ENCODE peak calls at places on chromosomes 12 and 14, in seven cellular contexts. One of them, this sample, is unnamed.

GRCh38 chr12:76637807-76638206 is 78.2 kb upstream of the OSBPL8 start:
- DNase-seq in HCT116: no peak
- DNase-seq in Panc1: no peak
- DNase-seq in H1: no peak
- DNase-seq in K562: no peak
- DNase-seq in HepG2: no peak
- DNase-seq in GM12878: no peak
- DNase-seq in this sample: no peak

GRCh38 chr14:23364604-23365352 is at the start of gene EFS:
- DNase-seq in HCT116: no peak
- DNase-seq in Panc1: no peak
- DNase-seq in H1: no peak
- DNase-seq in K562: no peak
- DNase-seq in HepG2: no peak
- DNase-seq in GM12878: no peak
- DNase-seq in this sample: peak

GRCh38 chr12:31238764-31239387 is 87.1 kb downstream of the SINHCAF start:
- DNase-seq in HCT116: peak
- DNase-seq in Panc1: no peak
- DNase-seq in H1: no peak
- DNase-seq in K562: peak
- DNase-seq in HepG2: peak
- DNase-seq in GM12878: peak
- DNase-seq in this sample: peak

GRCh38 chr14:31990959-31991541 is 86.1 kb upstream of the ARHGAP5 start:
- DNase-seq in HCT116: no peak
- DNase-seq in Panc1: no peak
- DNase-seq in H1: no peak
- DNase-seq in K562: no peak
- DNase-seq in HepG2: peak
- DNase-seq in GM12878: no peak
- DNase-seq in this sample: no peak

GRCh38 chr14:96965885-96966595 is 168.9 kb downstream of the VRK1 start:
- DNase-seq in HCT116: no peak
- DNase-seq in Panc1: no peak
- DNase-seq in H1: no peak
- DNase-seq in K562: no peak
- DNase-seq in HepG2: no peak
- DNase-seq in GM12878: no peak
- DNase-seq in this sample: peak

GRCh38 chr12:91804533-91804932 is 341.1 kb downstream of the BTG1 start:
- DNase-seq in HCT116: peak
- DNase-seq in Panc1: no peak
- DNase-seq in H1: no peak
- DNase-seq in K562: no peak
- DNase-seq in HepG2: no peak
- DNase-seq in GM12878: no peak
- DNase-seq in this sample: no peak

GRCh38 chr12:87253157-87253556 is 776.0 kb downstream of the C12orf50 start:
- DNase-seq in HCT116: no peak
- DNase-seq in Panc1: no peak
- DNase-seq in H1: no peak
- DNase-seq in K562: no peak
- DNase-seq in HepG2: no peak
- DNase-seq in GM12878: no peak
- DNase-seq in this sample: no peak

GRCh38 chr12:106149096-106149784 is 10.5 kb upstream of the NUAK1 start:
- DNase-seq in HCT116: peak
- DNase-seq in Panc1: no peak
- DNase-seq in H1: no peak
- DNase-seq in K562: no peak
- DNase-seq in HepG2: no peak
- DNase-seq in GM12878: no peak
- DNase-seq in this sample: no peak

GRCh38 chr14:63394856-63395255 is 76.1 kb upstream of the GPHB5 start:
- DNase-seq in HCT116: no peak
- DNase-seq in Panc1: no peak
- DNase-seq in H1: no peak
- DNase-seq in K562: no peak
- DNase-seq in HepG2: no peak
- DNase-seq in GM12878: no peak
- DNase-seq in this sample: no peak

GRCh38 chr14:93997933-93998870 is 1.1 kb downstream of the CCDC197 start:
- DNase-seq in HCT116: no peak
- DNase-seq in Panc1: no peak
- DNase-seq in H1: no peak
- DNase-seq in K562: peak
- DNase-seq in HepG2: no peak
- DNase-seq in GM12878: no peak
- DNase-seq in this sample: no peak

GRCh38 chr14:48955857-48956256 is 630.3 kb downstream of the RPS29 start:
- DNase-seq in HCT116: no peak
- DNase-seq in Panc1: no peak
- DNase-seq in H1: no peak
- DNase-seq in K562: no peak
- DNase-seq in HepG2: no peak
- DNase-seq in GM12878: no peak
- DNase-seq in this sample: no peak

GRCh38 chr12:119859241-119859640 is 17.9 kb downstream of the CIT start:
- DNase-seq in HCT116: no peak
- DNase-seq in Panc1: no peak
- DNase-seq in H1: no peak
- DNase-seq in K562: no peak
- DNase-seq in HepG2: no peak
- DNase-seq in GM12878: no peak
- DNase-seq in this sample: no peak

GRCh38 chr12:94553130-94553519 is 93.5 kb upstream of the CEP83 start:
- DNase-seq in HCT116: peak
- DNase-seq in Panc1: no peak
- DNase-seq in H1: no peak
- DNase-seq in K562: no peak
- DNase-seq in HepG2: no peak
- DNase-seq in GM12878: no peak
- DNase-seq in this sample: no peak

GRCh38 chr12:132603240-132604107 is 6.9 kb downstream of the LRCOL1 start:
- DNase-seq in HCT116: no peak
- DNase-seq in Panc1: no peak
- DNase-seq in H1: no peak
- DNase-seq in K562: no peak
- DNase-seq in HepG2: no peak
- DNase-seq in GM12878: no peak
- DNase-seq in this sample: peak

GRCh38 chr12:90484130-90484529 is 470.8 kb downstream of the CCER1 start:
- DNase-seq in HCT116: no peak
- DNase-seq in Panc1: no peak
- DNase-seq in H1: no peak
- DNase-seq in K562: no peak
- DNase-seq in HepG2: no peak
- DNase-seq in GM12878: no peak
- DNase-seq in this sample: no peak

GRCh38 chr12:69502342-69503081 is 32.3 kb downstream of the FRS2 start:
- DNase-seq in HCT116: peak
- DNase-seq in Panc1: peak
- DNase-seq in H1: no peak
- DNase-seq in K562: no peak
- DNase-seq in HepG2: no peak
- DNase-seq in GM12878: no peak
- DNase-seq in this sample: no peak

GRCh38 chr14:105498430-105499255 is 7.6 kb downstream of the TEDC1 start:
- DNase-seq in HCT116: no peak
- DNase-seq in Panc1: no peak
- DNase-seq in H1: no peak
- DNase-seq in K562: no peak
- DNase-seq in HepG2: no peak
- DNase-seq in GM12878: no peak
- DNase-seq in this sample: no peak

GRCh38 chr14:103384450-103385152 is 614 bp upstream of the MARK3 start:
- DNase-seq in HCT116: no peak
- DNase-seq in Panc1: no peak
- DNase-seq in H1: no peak
- DNase-seq in K562: no peak
- DNase-seq in HepG2: no peak
- DNase-seq in GM12878: no peak
- DNase-seq in this sample: no peak

GRCh38 chr12:108560752-108561719 is at the start of gene SART3:
- DNase-seq in HCT116: peak
- DNase-seq in Panc1: peak
- DNase-seq in H1: peak
- DNase-seq in K562: peak
- DNase-seq in HepG2: peak
- DNase-seq in GM12878: peak
- DNase-seq in this sample: peak
- TF ChIP-seq SIN3A in HCT116: no peak
- TF ChIP-seq SIN3A in Panc1: peak
- TF ChIP-seq SIN3A in H1: no peak
- TF ChIP-seq SIN3A in K562: peak
- TF ChIP-seq SIN3A in HepG2: peak
- TF ChIP-seq SIN3A in GM12878: no peak
- TF ChIP-seq SIN3A in this sample: no peak

DNA sequence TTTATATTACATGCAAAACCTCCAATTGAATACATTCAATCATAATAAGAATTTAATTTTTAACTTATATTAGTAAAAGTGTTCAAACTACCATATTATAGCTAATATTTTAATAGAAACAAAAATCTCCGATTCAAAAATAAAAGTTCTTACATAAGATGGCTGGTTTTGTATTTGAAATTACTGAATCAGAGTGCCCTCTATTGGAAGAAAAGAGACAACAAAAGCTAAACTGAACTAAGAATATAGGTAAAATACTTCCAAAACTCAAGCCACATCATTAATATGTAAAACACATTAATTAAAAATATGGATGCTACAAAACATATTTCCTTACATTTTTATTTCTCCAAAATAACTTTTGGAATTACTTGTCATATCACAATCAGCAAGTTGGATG is 120.3 kb downstream of the GARIN6 start:
- DNase-seq in HCT116: peak
- DNase-seq in Panc1: no peak
- DNase-seq in H1: no peak
- DNase-seq in K562: no peak
- DNase-seq in HepG2: no peak
- DNase-seq in GM12878: no peak
- DNase-seq in this sample: no peak
- TF ChIP-seq SIN3A in HCT116: no peak
- TF ChIP-seq SIN3A in Panc1: no peak
- TF ChIP-seq SIN3A in H1: no peak
- TF ChIP-seq SIN3A in K562: no peak
- TF ChIP-seq SIN3A in HepG2: no peak
- TF ChIP-seq SIN3A in GM12878: no peak
- TF ChIP-seq SIN3A in this sample: no peak

DNA sequence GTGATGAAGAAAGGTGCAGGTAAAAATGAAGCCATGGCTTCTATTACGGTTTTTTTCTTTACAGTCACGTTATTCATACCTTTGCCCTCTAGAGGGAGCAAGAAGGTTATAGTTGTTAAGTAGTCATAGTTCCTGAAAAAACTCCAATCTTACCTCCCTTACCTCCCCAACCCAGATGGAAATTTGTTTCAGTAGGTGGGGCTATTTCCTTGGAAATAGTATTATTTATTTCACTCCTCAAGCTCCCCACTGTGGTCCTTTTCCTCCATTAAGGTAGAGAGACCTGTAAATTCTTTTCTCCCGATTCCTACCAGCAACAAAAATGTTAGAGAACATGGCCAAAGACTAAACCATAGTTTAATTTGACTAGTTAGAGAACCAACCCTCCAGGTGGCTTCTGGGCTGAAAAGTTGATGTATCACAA is 43.4 kb downstream of the TMX1 start:
- DNase-seq in HCT116: peak
- DNase-seq in Panc1: peak
- DNase-seq in H1: no peak
- DNase-seq in K562: peak
- DNase-seq in HepG2: peak
- DNase-seq in GM12878: no peak
- DNase-seq in this sample: peak
- TF ChIP-seq SIN3A in HCT116: no peak
- TF ChIP-seq SIN3A in Panc1: no peak
- TF ChIP-seq SIN3A in H1: no peak
- TF ChIP-seq SIN3A in K562: no peak
- TF ChIP-seq SIN3A in HepG2: no peak
- TF ChIP-seq SIN3A in GM12878: no peak
- TF ChIP-seq SIN3A in this sample: no peak

DNA sequence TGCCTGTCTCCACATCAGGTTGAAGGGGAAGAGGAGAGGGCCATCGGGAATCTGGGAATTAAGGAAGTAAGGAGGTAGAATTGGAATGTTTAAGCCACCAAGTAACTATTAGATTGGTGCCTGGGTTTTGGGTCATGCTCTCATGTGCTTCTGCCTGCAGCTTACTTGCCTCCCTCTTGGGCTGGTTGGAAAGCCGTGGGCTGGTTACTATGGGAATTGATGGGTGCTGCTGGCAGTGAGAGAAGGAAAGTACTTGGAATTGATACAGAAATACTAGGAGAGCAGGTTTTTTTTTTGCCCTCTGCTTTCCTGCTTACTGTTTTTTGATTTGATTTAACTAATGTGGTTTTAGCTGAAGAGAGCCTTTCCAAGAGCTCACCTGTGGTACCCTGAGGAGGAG is 493.5 kb upstream of the RGS6 start:
- DNase-seq in HCT116: no peak
- DNase-seq in Panc1: no peak
- DNase-seq in H1: no peak
- DNase-seq in K562: no peak
- DNase-seq in HepG2: no peak
- DNase-seq in GM12878: no peak
- DNase-seq in this sample: no peak
- TF ChIP-seq SIN3A in HCT116: no peak
- TF ChIP-seq SIN3A in Panc1: no peak
- TF ChIP-seq SIN3A in H1: no peak
- TF ChIP-seq SIN3A in K562: no peak
- TF ChIP-seq SIN3A in HepG2: no peak
- TF ChIP-seq SIN3A in GM12878: no peak
- TF ChIP-seq SIN3A in this sample: no peak

GRCh38 chr14:99630202-99630601 is 14.7 kb upstream of the HHIPL1 start:
- DNase-seq in HCT116: peak
- DNase-seq in Panc1: no peak
- DNase-seq in H1: no peak
- DNase-seq in K562: no peak
- DNase-seq in HepG2: no peak
- DNase-seq in GM12878: no peak
- DNase-seq in this sample: no peak
- TF ChIP-seq SIN3A in HCT116: no peak
- TF ChIP-seq SIN3A in Panc1: no peak
- TF ChIP-seq SIN3A in H1: no peak
- TF ChIP-seq SIN3A in K562: no peak
- TF ChIP-seq SIN3A in HepG2: no peak
- TF ChIP-seq SIN3A in GM12878: no peak
- TF ChIP-seq SIN3A in this sample: no peak